ENCODE peak calls at places on chromosomes 6 and 20, in seven cellular contexts. One of them, this sample, is unnamed. For H3K4me1, the result is how much of the 10 kb centered on the place peaks cover.

GRCh38 chr6:148565321-148565926 is 181.4 kb upstream of the UST start:
- DNase-seq in esophagus muscularis mucosa: no peak
- DNase-seq in left ventricle myocardium inferior: no peak
- DNase-seq in A549: no peak
- DNase-seq in lung: no peak
- DNase-seq in RWPE2: no peak
- DNase-seq in ovary: no peak
- DNase-seq in this sample: no peak

GRCh38 chr20:48618631-48619030 is 209.2 kb downstream of the PREX1 start:
- DNase-seq in esophagus muscularis mucosa: no peak
- DNase-seq in left ventricle myocardium inferior: no peak
- DNase-seq in A549: no peak
- DNase-seq in lung: no peak
- DNase-seq in RWPE2: peak
- DNase-seq in ovary: no peak
- DNase-seq in this sample: no peak

GRCh38 chr20:58433759-58434158 is 44.7 kb downstream of the VAPB start:
- DNase-seq in esophagus muscularis mucosa: no peak
- DNase-seq in left ventricle myocardium inferior: no peak
- DNase-seq in A549: no peak
- DNase-seq in lung: no peak
- DNase-seq in RWPE2: no peak
- DNase-seq in ovary: no peak
- DNase-seq in this sample: no peak

GRCh38 chr20:58099291-58099915 is 129.1 kb downstream of the ANKRD60 start:
- DNase-seq in esophagus muscularis mucosa: peak
- DNase-seq in left ventricle myocardium inferior: no peak
- DNase-seq in A549: no peak
- DNase-seq in lung: no peak
- DNase-seq in RWPE2: no peak
- DNase-seq in ovary: no peak
- DNase-seq in this sample: no peak

GRCh38 chr6:163724196-163724595 is 309.7 kb downstream of the QKI start:
- DNase-seq in esophagus muscularis mucosa: no peak
- DNase-seq in left ventricle myocardium inferior: no peak
- DNase-seq in A549: no peak
- DNase-seq in lung: no peak
- DNase-seq in RWPE2: no peak
- DNase-seq in ovary: no peak
- DNase-seq in this sample: no peak

GRCh38 chr6:130602151-130602770 is 224.9 kb upstream of the SMLR1 start:
- DNase-seq in esophagus muscularis mucosa: no peak
- DNase-seq in left ventricle myocardium inferior: no peak
- DNase-seq in A549: peak
- DNase-seq in lung: no peak
- DNase-seq in RWPE2: no peak
- DNase-seq in ovary: no peak
- DNase-seq in this sample: no peak

GRCh38 chr6:110529907-110530306 is 53.5 kb upstream of the SLC22A16 start:
- DNase-seq in esophagus muscularis mucosa: no peak
- DNase-seq in left ventricle myocardium inferior: no peak
- DNase-seq in A549: no peak
- DNase-seq in lung: no peak
- DNase-seq in RWPE2: no peak
- DNase-seq in ovary: no peak
- DNase-seq in this sample: no peak

GRCh38 chr6:50271266-50271665 is 221.5 kb upstream of the DEFB112 start:
- DNase-seq in esophagus muscularis mucosa: no peak
- DNase-seq in left ventricle myocardium inferior: no peak
- DNase-seq in A549: no peak
- DNase-seq in lung: no peak
- DNase-seq in RWPE2: no peak
- DNase-seq in ovary: no peak
- DNase-seq in this sample: no peak

GRCh38 chr6:155040946-155041345 is 45.8 kb downstream of the TIAM2 start:
- DNase-seq in esophagus muscularis mucosa: no peak
- DNase-seq in left ventricle myocardium inferior: no peak
- DNase-seq in A549: no peak
- DNase-seq in lung: no peak
- DNase-seq in RWPE2: no peak
- DNase-seq in ovary: no peak
- DNase-seq in this sample: no peak

GRCh38 chr6:149335924-149336323 is 18.4 kb downstream of the TAB2 start:
- DNase-seq in esophagus muscularis mucosa: no peak
- DNase-seq in left ventricle myocardium inferior: no peak
- DNase-seq in A549: peak
- DNase-seq in lung: no peak
- DNase-seq in RWPE2: no peak
- DNase-seq in ovary: no peak
- DNase-seq in this sample: no peak

GRCh38 chr20:63060057-63060991 is 53.6 kb upstream of the BHLHE23 start:
- DNase-seq in esophagus muscularis mucosa: no peak
- DNase-seq in left ventricle myocardium inferior: peak
- DNase-seq in A549: no peak
- DNase-seq in lung: no peak
- DNase-seq in RWPE2: peak
- DNase-seq in ovary: no peak
- DNase-seq in this sample: no peak

GRCh38 chr6:54655162-54655561 is 191.4 kb upstream of the FAM83B start:
- DNase-seq in esophagus muscularis mucosa: no peak
- DNase-seq in left ventricle myocardium inferior: no peak
- DNase-seq in A549: no peak
- DNase-seq in lung: no peak
- DNase-seq in RWPE2: no peak
- DNase-seq in ovary: no peak
- DNase-seq in this sample: no peak

GRCh38 chr20:37902504-37903313 is at the start of gene VSTM2L:
- DNase-seq in esophagus muscularis mucosa: no peak
- DNase-seq in left ventricle myocardium inferior: no peak
- DNase-seq in A549: peak
- DNase-seq in lung: peak
- DNase-seq in RWPE2: peak
- DNase-seq in ovary: no peak
- DNase-seq in this sample: no peak

GRCh38 chr6:16403831-16404230 is 165.4 kb downstream of the GMPR start:
- DNase-seq in esophagus muscularis mucosa: no peak
- DNase-seq in left ventricle myocardium inferior: no peak
- DNase-seq in A549: no peak
- DNase-seq in lung: no peak
- DNase-seq in RWPE2: no peak
- DNase-seq in ovary: no peak
- DNase-seq in this sample: no peak

GRCh38 chr20:16279320-16279719 is 293.9 kb downstream of the KIF16B start:
- DNase-seq in esophagus muscularis mucosa: peak
- DNase-seq in left ventricle myocardium inferior: no peak
- DNase-seq in A549: peak
- DNase-seq in lung: no peak
- DNase-seq in RWPE2: no peak
- DNase-seq in ovary: no peak
- DNase-seq in this sample: no peak

GRCh38 chr6:10402648-10403311 is 12.1 kb downstream of the TFAP2A start:
- DNase-seq in esophagus muscularis mucosa: no peak
- DNase-seq in left ventricle myocardium inferior: no peak
- DNase-seq in A549: no peak
- DNase-seq in lung: no peak
- DNase-seq in RWPE2: no peak
- DNase-seq in ovary: no peak
- DNase-seq in this sample: no peak
- H3K4me1 ChIP-seq in esophagus muscularis mucosa: under half
- H3K4me1 ChIP-seq in left ventricle myocardium inferior: under half
- H3K4me1 ChIP-seq in A549: half or more
- H3K4me1 ChIP-seq in lung: under half
- H3K4me1 ChIP-seq in RWPE2: half or more
- H3K4me1 ChIP-seq in ovary: under half
- H3K4me1 ChIP-seq in this sample: under half

DNA sequence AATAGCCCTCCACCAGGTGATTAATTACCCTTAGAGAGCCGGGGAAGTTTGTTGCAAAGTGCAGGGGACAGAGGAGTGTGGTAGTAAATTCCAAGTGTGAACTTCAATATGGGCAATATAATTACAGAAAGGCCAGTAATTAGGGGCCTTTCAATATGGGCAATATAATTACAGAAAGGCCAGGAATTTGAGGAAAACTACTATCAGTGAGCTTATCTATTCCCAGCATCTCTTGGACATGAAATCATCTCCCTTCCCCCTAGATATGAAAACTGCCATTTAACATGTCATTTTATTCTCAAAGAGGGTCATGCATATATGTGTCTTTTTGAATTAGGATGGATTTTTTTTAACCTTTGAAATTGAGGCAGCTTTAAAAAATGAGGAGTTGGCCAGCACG is 102.0 kb downstream of the FOXO3 start:
- DNase-seq in esophagus muscularis mucosa: no peak
- DNase-seq in left ventricle myocardium inferior: no peak
- DNase-seq in A549: no peak
- DNase-seq in lung: no peak
- DNase-seq in RWPE2: no peak
- DNase-seq in ovary: no peak
- DNase-seq in this sample: no peak
- H3K4me1 ChIP-seq in esophagus muscularis mucosa: half or more
- H3K4me1 ChIP-seq in left ventricle myocardium inferior: half or more
- H3K4me1 ChIP-seq in A549: under half
- H3K4me1 ChIP-seq in lung: under half
- H3K4me1 ChIP-seq in RWPE2: under half
- H3K4me1 ChIP-seq in ovary: under half
- H3K4me1 ChIP-seq in this sample: half or more

DNA sequence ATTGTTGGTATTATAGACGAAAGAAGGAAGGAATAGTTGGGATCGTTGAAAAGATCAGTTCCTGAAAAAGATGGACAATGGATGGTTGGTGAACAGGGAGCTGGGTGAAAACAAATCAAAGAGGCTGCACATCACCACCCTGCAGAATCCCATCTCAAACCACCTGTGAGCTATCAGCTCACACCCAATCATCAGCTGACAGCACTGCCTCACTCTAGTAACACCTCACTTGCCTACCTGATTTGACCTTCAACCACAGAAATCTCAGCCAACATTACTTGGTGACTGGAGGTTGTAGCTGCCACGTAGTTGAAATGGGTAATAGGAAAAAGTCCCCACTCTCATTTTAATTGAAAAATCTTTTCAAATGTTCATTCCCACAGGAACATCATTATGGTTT is 101.8 kb upstream of the DST start:
- DNase-seq in esophagus muscularis mucosa: no peak
- DNase-seq in left ventricle myocardium inferior: no peak
- DNase-seq in A549: no peak
- DNase-seq in lung: no peak
- DNase-seq in RWPE2: no peak
- DNase-seq in ovary: no peak
- DNase-seq in this sample: no peak
- H3K4me1 ChIP-seq in esophagus muscularis mucosa: half or more
- H3K4me1 ChIP-seq in left ventricle myocardium inferior: half or more
- H3K4me1 ChIP-seq in A549: half or more
- H3K4me1 ChIP-seq in lung: under half
- H3K4me1 ChIP-seq in RWPE2: half or more
- H3K4me1 ChIP-seq in ovary: under half
- H3K4me1 ChIP-seq in this sample: half or more

GRCh38 chr6:3756516-3757010 is 5.0 kb upstream of the PXDC1 start:
- DNase-seq in esophagus muscularis mucosa: no peak
- DNase-seq in left ventricle myocardium inferior: no peak
- DNase-seq in A549: no peak
- DNase-seq in lung: no peak
- DNase-seq in RWPE2: no peak
- DNase-seq in ovary: no peak
- DNase-seq in this sample: no peak
- H3K4me1 ChIP-seq in esophagus muscularis mucosa: under half
- H3K4me1 ChIP-seq in left ventricle myocardium inferior: under half
- H3K4me1 ChIP-seq in A549: under half
- H3K4me1 ChIP-seq in lung: under half
- H3K4me1 ChIP-seq in RWPE2: under half
- H3K4me1 ChIP-seq in ovary: under half
- H3K4me1 ChIP-seq in this sample: under half

GRCh38 chr6:109048176-109048575 is 46.5 kb downstream of the SESN1 start:
- DNase-seq in esophagus muscularis mucosa: no peak
- DNase-seq in left ventricle myocardium inferior: no peak
- DNase-seq in A549: no peak
- DNase-seq in lung: no peak
- DNase-seq in RWPE2: no peak
- DNase-seq in ovary: no peak
- DNase-seq in this sample: no peak
- H3K4me1 ChIP-seq in esophagus muscularis mucosa: under half
- H3K4me1 ChIP-seq in left ventricle myocardium inferior: half or more
- H3K4me1 ChIP-seq in A549: under half
- H3K4me1 ChIP-seq in lung: under half
- H3K4me1 ChIP-seq in RWPE2: under half
- H3K4me1 ChIP-seq in ovary: under half
- H3K4me1 ChIP-seq in this sample: under half

GRCh38 chr6:374956-375355 is 16.6 kb upstream of the IRF4 start:
- DNase-seq in esophagus muscularis mucosa: no peak
- DNase-seq in left ventricle myocardium inferior: no peak
- DNase-seq in A549: no peak
- DNase-seq in lung: no peak
- DNase-seq in RWPE2: no peak
- DNase-seq in ovary: no peak
- DNase-seq in this sample: no peak
- H3K4me1 ChIP-seq in esophagus muscularis mucosa: under half
- H3K4me1 ChIP-seq in left ventricle myocardium inferior: under half
- H3K4me1 ChIP-seq in A549: under half
- H3K4me1 ChIP-seq in lung: under half
- H3K4me1 ChIP-seq in RWPE2: under half
- H3K4me1 ChIP-seq in ovary: under half
- H3K4me1 ChIP-seq in this sample: under half

GRCh38 chr6:90095788-90096187 is 200.9 kb downstream of the BACH2 start:
- DNase-seq in esophagus muscularis mucosa: no peak
- DNase-seq in left ventricle myocardium inferior: no peak
- DNase-seq in A549: no peak
- DNase-seq in lung: no peak
- DNase-seq in RWPE2: no peak
- DNase-seq in ovary: no peak
- DNase-seq in this sample: no peak

GRCh38 chr6:90098025-90098474 is 198.6 kb downstream of the BACH2 start:
- DNase-seq in esophagus muscularis mucosa: peak
- DNase-seq in left ventricle myocardium inferior: peak
- DNase-seq in A549: no peak
- DNase-seq in lung: peak
- DNase-seq in RWPE2: peak
- DNase-seq in ovary: peak
- DNase-seq in this sample: peak

GRCh38 chr6:90098637-90099036 is 198.0 kb downstream of the BACH2 start:
- DNase-seq in esophagus muscularis mucosa: no peak
- DNase-seq in left ventricle myocardium inferior: peak
- DNase-seq in A549: no peak
- DNase-seq in lung: no peak
- DNase-seq in RWPE2: no peak
- DNase-seq in ovary: peak
- DNase-seq in this sample: no peak

GRCh38 chr6:90096818-90097217 is 199.8 kb downstream of the BACH2 start:
- DNase-seq in esophagus muscularis mucosa: no peak
- DNase-seq in left ventricle myocardium inferior: no peak
- DNase-seq in A549: no peak
- DNase-seq in lung: no peak
- DNase-seq in RWPE2: no peak
- DNase-seq in ovary: no peak
- DNase-seq in this sample: no peak

GRCh38 chr6:90097357-90097756 is 199.3 kb downstream of the BACH2 start:
- DNase-seq in esophagus muscularis mucosa: no peak
- DNase-seq in left ventricle myocardium inferior: no peak
- DNase-seq in A549: no peak
- DNase-seq in lung: no peak
- DNase-seq in RWPE2: no peak
- DNase-seq in ovary: no peak
- DNase-seq in this sample: no peak
- H3K4me1 ChIP-seq in esophagus muscularis mucosa: under half
- H3K4me1 ChIP-seq in left ventricle myocardium inferior: under half
- H3K4me1 ChIP-seq in A549: under half
- H3K4me1 ChIP-seq in lung: under half
- H3K4me1 ChIP-seq in RWPE2: under half
- H3K4me1 ChIP-seq in ovary: under half
- H3K4me1 ChIP-seq in this sample: under half

This sample was measured in tibial nerve.